ENCODE peak calls at places on chromosomes 1 and 21, in four cellular contexts. One of them, this sample, is unnamed. For H3K27me3 and H3K4me1, the result is how much of the 10 kb centered on the place peaks cover.

GRCh38 chr1:49060766-49061165 is 284.1 kb upstream of the BEND5 start:
- DNase-seq in heart left ventricle: no peak
- DNase-seq in colonic mucosa: no peak
- DNase-seq in left lung: no peak
- DNase-seq in this sample: no peak

GRCh38 chr1:241738710-241739109 is 86.6 kb downstream of the WDR64 start:
- DNase-seq in heart left ventricle: no peak
- DNase-seq in colonic mucosa: no peak
- DNase-seq in left lung: no peak
- DNase-seq in this sample: no peak

GRCh38 chr1:236066828-236067386 is 2.0 kb upstream of the NID1 start:
- DNase-seq in heart left ventricle: peak
- DNase-seq in colonic mucosa: peak
- DNase-seq in left lung: peak
- DNase-seq in this sample: peak

GRCh38 chr21:34072145-34073031 is 990 bp upstream of the MRPS6 start:
- DNase-seq in heart left ventricle: no peak
- DNase-seq in colonic mucosa: no peak
- DNase-seq in left lung: no peak
- DNase-seq in this sample: no peak

GRCh38 chr1:46589529-46589928 is 14.5 kb downstream of the MKNK1 start:
- DNase-seq in heart left ventricle: no peak
- DNase-seq in colonic mucosa: no peak
- DNase-seq in left lung: no peak
- DNase-seq in this sample: no peak

GRCh38 chr1:92080128-92080985 is at the start of gene BTBD8:
- DNase-seq in heart left ventricle: peak
- DNase-seq in colonic mucosa: peak
- DNase-seq in left lung: peak
- DNase-seq in this sample: peak

GRCh38 chr1:223266632-223267172 is 97.3 kb downstream of the SUSD4 start:
- DNase-seq in heart left ventricle: no peak
- DNase-seq in colonic mucosa: no peak
- DNase-seq in left lung: no peak
- DNase-seq in this sample: no peak

GRCh38 chr1:157961805-157962762 is 31.4 kb upstream of the KIRREL1 start:
- DNase-seq in heart left ventricle: no peak
- DNase-seq in colonic mucosa: no peak
- DNase-seq in left lung: no peak
- DNase-seq in this sample: no peak

GRCh38 chr1:165152727-165153126 is 203.8 kb downstream of the LMX1A start:
- DNase-seq in heart left ventricle: no peak
- DNase-seq in colonic mucosa: no peak
- DNase-seq in left lung: no peak
- DNase-seq in this sample: no peak

GRCh38 chr1:116513956-116514355 is 56.9 kb downstream of the CD58 start:
- DNase-seq in heart left ventricle: peak
- DNase-seq in colonic mucosa: no peak
- DNase-seq in left lung: no peak
- DNase-seq in this sample: no peak

GRCh38 chr1:236223273-236223672 is 58.5 kb downstream of the ERO1B start:
- DNase-seq in heart left ventricle: no peak
- DNase-seq in colonic mucosa: no peak
- DNase-seq in left lung: no peak
- DNase-seq in this sample: no peak

GRCh38 chr1:164787834-164788231 is 228.8 kb downstream of the PBX1 start:
- DNase-seq in heart left ventricle: no peak
- DNase-seq in colonic mucosa: no peak
- DNase-seq in left lung: no peak
- DNase-seq in this sample: no peak

GRCh38 chr1:2290171-2290578 is 62.1 kb downstream of the SKI start:
- DNase-seq in heart left ventricle: no peak
- DNase-seq in colonic mucosa: no peak
- DNase-seq in left lung: no peak
- DNase-seq in this sample: no peak

GRCh38 chr1:209364716-209365115 is 218.8 kb upstream of the CAMK1G start:
- DNase-seq in heart left ventricle: no peak
- DNase-seq in colonic mucosa: no peak
- DNase-seq in left lung: no peak
- DNase-seq in this sample: no peak

GRCh38 chr1:172874950-172875349 is 175.8 kb downstream of the TNFSF18 start:
- DNase-seq in heart left ventricle: no peak
- DNase-seq in colonic mucosa: no peak
- DNase-seq in left lung: no peak
- DNase-seq in this sample: no peak

GRCh38 chr1:17914987-17915386 is 159.9 kb downstream of the ACTL8 start:
- DNase-seq in heart left ventricle: no peak
- DNase-seq in colonic mucosa: no peak
- DNase-seq in left lung: no peak
- DNase-seq in this sample: no peak

GRCh38 chr1:17919525-17920439 is 164.6 kb downstream of the ACTL8 start:
- DNase-seq in heart left ventricle: no peak
- DNase-seq in colonic mucosa: peak
- DNase-seq in left lung: no peak
- DNase-seq in this sample: no peak

GRCh38 chr1:17915511-17916205 is 160.5 kb downstream of the ACTL8 start:
- DNase-seq in heart left ventricle: no peak
- DNase-seq in colonic mucosa: no peak
- DNase-seq in left lung: no peak
- DNase-seq in this sample: no peak

GRCh38 chr1:17914142-17914541 is 159.0 kb downstream of the ACTL8 start:
- DNase-seq in heart left ventricle: no peak
- DNase-seq in colonic mucosa: no peak
- DNase-seq in left lung: no peak
- DNase-seq in this sample: no peak

DNA sequence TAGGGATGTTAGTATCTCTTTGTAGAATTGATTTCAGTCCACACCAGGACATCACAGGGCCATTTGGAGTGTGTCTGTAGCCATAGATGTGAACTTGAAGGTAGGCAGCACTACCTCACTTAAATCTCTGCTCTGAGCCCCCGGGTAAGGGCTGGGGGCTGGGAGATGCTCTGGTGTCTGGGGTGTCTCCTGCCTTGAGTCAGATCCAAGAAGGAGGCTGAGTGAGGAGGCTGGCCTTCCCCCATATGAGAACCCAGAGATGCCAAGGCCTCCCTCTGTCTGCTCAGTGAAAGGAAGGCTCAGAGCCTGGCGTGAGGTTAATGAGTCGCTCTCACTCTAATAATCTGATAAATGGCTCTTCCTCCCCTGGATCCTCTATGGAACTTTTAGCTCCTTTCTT is 161.6 kb downstream of the ACTL8 start:
- DNase-seq in heart left ventricle: no peak
- DNase-seq in colonic mucosa: no peak
- DNase-seq in left lung: no peak
- DNase-seq in this sample: no peak
- H3K27me3 ChIP-seq in heart left ventricle: under half
- H3K27me3 ChIP-seq in colonic mucosa: under half
- H3K27me3 ChIP-seq in left lung: under half
- H3K27me3 ChIP-seq in this sample: under half

DNA sequence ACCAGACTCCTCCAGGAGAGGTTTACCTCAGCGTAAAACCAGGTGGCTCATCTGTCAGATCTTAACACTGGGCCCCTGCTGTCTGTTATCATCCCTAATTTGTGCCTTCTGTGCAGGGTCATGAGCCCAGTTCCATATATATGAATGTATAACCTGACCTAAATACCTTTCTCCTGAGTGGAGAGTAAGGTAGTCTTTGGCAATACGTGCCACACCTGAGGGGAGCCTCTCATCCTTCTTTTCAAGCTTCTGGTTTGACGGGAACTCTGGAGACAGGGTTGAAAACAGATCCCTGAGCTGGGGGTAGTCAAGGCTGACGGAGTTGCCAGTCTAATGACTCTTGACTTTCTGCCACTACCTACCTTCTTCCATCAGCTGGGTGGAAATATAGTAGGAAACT is 4.1 kb downstream of the SFT2D2 start:
- DNase-seq in heart left ventricle: no peak
- DNase-seq in colonic mucosa: no peak
- DNase-seq in left lung: no peak
- DNase-seq in this sample: no peak
- H3K4me1 ChIP-seq in heart left ventricle: under half
- H3K4me1 ChIP-seq in colonic mucosa: under half
- H3K4me1 ChIP-seq in left lung: under half
- H3K4me1 ChIP-seq in this sample: under half

DNA sequence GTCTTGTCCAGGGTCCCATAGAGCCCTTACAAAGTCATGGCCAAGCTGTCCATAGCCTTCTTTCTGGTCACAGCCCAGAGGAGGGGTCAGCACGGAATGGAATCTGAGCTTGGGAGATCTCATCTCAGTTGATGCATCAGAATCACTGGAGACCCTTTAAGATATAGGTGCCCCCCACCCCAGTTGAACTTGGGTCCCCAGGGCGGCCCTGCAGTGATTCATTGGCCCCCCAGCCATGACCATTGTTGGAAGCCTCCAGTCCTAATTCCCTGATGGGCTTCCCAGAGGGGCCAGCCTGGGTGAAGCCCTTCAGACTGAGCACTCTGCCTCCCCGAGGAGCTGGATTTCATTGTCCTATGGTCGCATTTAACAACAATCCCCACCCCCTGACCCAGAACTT is 32.7 kb downstream of the WNT3A start:
- DNase-seq in heart left ventricle: no peak
- DNase-seq in colonic mucosa: no peak
- DNase-seq in left lung: no peak
- DNase-seq in this sample: no peak
- H3K27me3 ChIP-seq in heart left ventricle: under half
- H3K27me3 ChIP-seq in colonic mucosa: under half
- H3K27me3 ChIP-seq in left lung: under half
- H3K27me3 ChIP-seq in this sample: under half

GRCh38 chr1:207750901-207751300 is 953 bp upstream of the CD46 start:
- DNase-seq in heart left ventricle: no peak
- DNase-seq in colonic mucosa: no peak
- DNase-seq in left lung: no peak
- DNase-seq in this sample: no peak
- H3K4me1 ChIP-seq in heart left ventricle: under half
- H3K4me1 ChIP-seq in colonic mucosa: under half
- H3K4me1 ChIP-seq in left lung: half or more
- H3K4me1 ChIP-seq in this sample: half or more

GRCh38 chr1:72221811-72222210 is 60.5 kb downstream of the NEGR1 start:
- DNase-seq in heart left ventricle: no peak
- DNase-seq in colonic mucosa: no peak
- DNase-seq in left lung: no peak
- DNase-seq in this sample: no peak

GRCh38 chr1:72229893-72230292 is 52.4 kb downstream of the NEGR1 start:
- DNase-seq in heart left ventricle: no peak
- DNase-seq in colonic mucosa: no peak
- DNase-seq in left lung: no peak
- DNase-seq in this sample: no peak

GRCh38 chr1:72227667-72228066 is 54.7 kb downstream of the NEGR1 start:
- DNase-seq in heart left ventricle: no peak
- DNase-seq in colonic mucosa: no peak
- DNase-seq in left lung: no peak
- DNase-seq in this sample: no peak

DNA sequence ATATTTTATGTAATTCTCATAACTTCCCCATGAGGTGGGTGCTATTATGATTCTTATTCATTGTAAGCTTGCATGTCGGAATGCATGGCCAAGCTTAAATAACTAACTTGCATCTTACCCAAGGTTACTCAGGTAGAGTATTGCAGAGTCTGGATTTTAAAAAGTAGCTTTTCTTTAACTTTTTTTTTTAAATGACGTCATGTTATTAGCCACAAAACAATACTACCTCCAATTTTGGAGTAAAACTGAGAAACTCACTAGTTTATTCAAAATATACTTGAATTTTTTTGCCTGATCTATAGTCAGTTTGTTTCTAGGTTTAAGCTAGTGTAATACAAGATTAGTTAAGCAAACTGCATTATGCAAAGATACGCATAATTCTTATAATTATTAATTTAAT is 57.8 kb downstream of the NEGR1 start:
- DNase-seq in heart left ventricle: no peak
- DNase-seq in colonic mucosa: no peak
- DNase-seq in left lung: no peak
- DNase-seq in this sample: no peak
- H3K27me3 ChIP-seq in heart left ventricle: under half
- H3K27me3 ChIP-seq in colonic mucosa: under half
- H3K27me3 ChIP-seq in left lung: under half
- H3K27me3 ChIP-seq in this sample: under half

DNA sequence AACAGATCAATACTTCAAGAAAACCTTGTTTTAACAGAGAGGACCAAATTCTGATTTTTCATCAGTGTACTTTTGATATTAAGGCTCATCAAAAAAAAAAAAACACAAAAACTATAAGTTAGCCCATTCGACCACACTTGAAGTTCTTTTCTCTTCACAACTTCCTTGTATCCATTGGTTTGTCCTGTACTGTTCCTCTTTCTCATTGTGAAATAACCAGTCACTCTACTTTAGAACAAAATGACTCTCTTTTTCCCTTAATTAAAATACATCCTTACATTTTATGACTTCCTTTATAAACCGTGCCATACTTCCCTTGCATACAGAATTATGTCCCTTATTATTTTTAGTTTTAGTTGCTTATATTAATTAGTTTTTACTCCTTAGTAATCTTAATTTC is 8.4 kb downstream of the QSOX1 start:
- DNase-seq in heart left ventricle: no peak
- DNase-seq in colonic mucosa: no peak
- DNase-seq in left lung: no peak
- DNase-seq in this sample: no peak
- H3K4me1 ChIP-seq in heart left ventricle: under half
- H3K4me1 ChIP-seq in colonic mucosa: under half
- H3K4me1 ChIP-seq in left lung: half or more
- H3K4me1 ChIP-seq in this sample: half or more

GRCh38 chr1:9914603-9914937 is 4.5 kb upstream of the CTNNBIP1 start:
- DNase-seq in heart left ventricle: no peak
- DNase-seq in colonic mucosa: no peak
- DNase-seq in left lung: no peak
- DNase-seq in this sample: no peak

GRCh38 chr1:9909222-9910046 is 635 bp downstream of the CTNNBIP1 start:
- DNase-seq in heart left ventricle: peak
- DNase-seq in colonic mucosa: peak
- DNase-seq in left lung: no peak
- DNase-seq in this sample: no peak

GRCh38 chr1:9910080-9910424 is at the start of gene CTNNBIP1:
- DNase-seq in heart left ventricle: no peak
- DNase-seq in colonic mucosa: no peak
- DNase-seq in left lung: peak
- DNase-seq in this sample: no peak

GRCh38 chr1:9910425-9911178 is 533 bp upstream of the CTNNBIP1 start:
- DNase-seq in heart left ventricle: peak
- DNase-seq in colonic mucosa: peak
- DNase-seq in left lung: peak
- DNase-seq in this sample: peak

DNA sequence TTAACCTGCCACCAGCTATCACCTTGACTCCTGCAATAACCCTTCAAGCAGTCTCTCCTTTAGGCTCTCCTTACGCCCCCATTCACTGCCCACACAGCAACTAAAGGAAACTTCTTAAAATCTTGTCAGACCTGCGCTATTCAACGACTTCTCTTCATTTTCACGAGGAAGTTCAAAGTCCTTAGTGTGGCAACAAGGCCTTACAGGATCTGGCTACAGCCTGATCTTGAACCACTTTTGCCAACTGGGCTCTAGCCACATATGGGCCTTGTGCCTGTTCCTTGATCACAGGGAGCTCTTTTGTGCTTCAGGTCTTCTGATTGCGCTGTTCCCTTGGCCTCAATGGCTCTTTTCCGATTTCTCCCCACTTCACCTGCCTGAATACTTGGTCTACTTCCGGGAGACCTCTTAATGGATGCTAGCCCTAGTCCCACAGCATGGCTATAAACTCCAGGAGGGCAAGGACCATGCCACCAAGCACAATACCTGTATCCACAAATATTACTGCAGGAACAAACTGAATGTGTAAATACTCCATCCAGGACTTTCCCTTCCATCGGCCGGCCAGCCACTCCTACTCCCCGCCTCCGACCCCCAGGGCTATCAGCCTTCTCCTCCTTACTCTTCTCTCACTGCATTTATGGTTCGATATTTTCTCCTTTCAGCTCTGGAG is 2.3 kb upstream of the CTNNBIP1 start:
- DNase-seq in heart left ventricle: no peak
- DNase-seq in colonic mucosa: peak
- DNase-seq in left lung: no peak
- DNase-seq in this sample: no peak
- H3K27me3 ChIP-seq in heart left ventricle: under half
- H3K27me3 ChIP-seq in colonic mucosa: under half
- H3K27me3 ChIP-seq in left lung: under half
- H3K27me3 ChIP-seq in this sample: under half

This sample was measured in right atrium auricular region.